ENCODE peak calls at places on chromosome 19, in ten cellular contexts. M is fibroblast of villous mesenchyme, I is A549, O is fibroblast of the aortic adventitia, N is GM23248, T is GM06990, Z is endothelial cell of umbilical vein, H is lower leg skin, J is ascending aorta, L is psoas muscle. A is an unnamed sample.

GRCh38 chr19:49553451-49554271 is 25.9 kb downstream of the RCN3 start:
- DNase-seq in T (no peak), H (no peak), I (no peak), N (peak), M (peak), J (no peak), L (no peak), Z (peak), O (peak), A (peak)

GRCh38 chr19:15448778-15449619 is 757 bp downstream of the WIZ start:
- DNase-seq in N (peak), O (peak), Z (peak), T (peak), I (peak), J (no peak), M (no peak), L (no peak), H (no peak), A (no peak)

GRCh38 chr19:19095691-19096090 is 31.9 kb downstream of the SLC25A42 start:
- DNase-seq in Z (no peak), I (no peak), N (no peak), H (no peak), J (no peak), M (no peak), T (no peak), O (no peak), L (no peak), A (no peak)

GRCh38 chr19:55579766-55580621 is 654 bp downstream of the ZNF579 start:
- DNase-seq in H (no peak), I (peak), L (no peak), N (peak), Z (peak), M (peak), O (peak), T (no peak), J (no peak), A (peak)

GRCh38 chr19:14434543-14435319 is 1.6 kb downstream of the PKN1 start:
- DNase-seq in M (peak), H (peak), I (peak), O (peak), L (peak), N (peak), T (no peak), J (peak), Z (peak), A (peak)

GRCh38 chr19:13056052-13056660 is 46.5 kb downstream of the LYL1 start:
- DNase-seq in T (no peak), H (peak), I (no peak), M (peak), L (no peak), N (peak), O (peak), Z (no peak), J (no peak), A (peak)

GRCh38 chr19:34171539-34171876 is 796 bp upstream of the LSM14A start:
- DNase-seq in I (no peak), N (peak), J (no peak), M (peak), T (no peak), O (peak), L (no peak), Z (no peak), H (no peak), A (peak)

GRCh38 chr19:42122691-42123607 is 9.3 kb downstream of the POU2F2 start:
- DNase-seq in O (no peak), T (peak), L (no peak), I (no peak), H (no peak), M (no peak), N (no peak), J (no peak), Z (no peak), A (no peak)

GRCh38 chr19:43658001-43658400 is 12.0 kb downstream of the PLAUR start:
- DNase-seq in N (no peak), J (no peak), H (no peak), O (no peak), Z (no peak), I (no peak), L (no peak), M (no peak), T (no peak), A (no peak)

GRCh38 chr19:8517551-8518442 is 3.8 kb upstream of the ZNF414 start:
- DNase-seq in I (no peak), Z (no peak), O (peak), M (peak), T (no peak), L (no peak), N (peak), H (no peak), J (no peak), A (peak)

GRCh38 chr19:10654610-10655456 is 687 bp downstream of the ILF3 start:
- DNase-seq in J (no peak), T (peak), H (peak), M (peak), L (no peak), O (peak), I (peak), N (peak), Z (peak), A (peak)

GRCh38 chr19:33665776-33666175 is 44.0 kb downstream of the CHST8 start:
- DNase-seq in L (no peak), I (no peak), T (no peak), J (no peak), Z (no peak), N (no peak), M (no peak), H (peak), O (no peak), A (no peak)

GRCh38 chr19:39445258-39446071 is at the start of gene SUPT5H:
- DNase-seq in I (peak), M (peak), T (peak), J (peak), O (peak), H (peak), Z (peak), N (peak), L (peak), A (peak)

GRCh38 chr19:11227201-11227886 is 12.1 kb upstream of the ANGPTL8 start:
- DNase-seq in T (no peak), J (no peak), L (no peak), Z (peak), I (peak), M (no peak), H (no peak), O (no peak), N (peak), A (no peak)

GRCh38 chr19:41845001-41845050 is at the start of gene DMRTC2:
- DNase-seq in H (no peak), J (no peak), T (no peak), Z (no peak), N (no peak), I (no peak), O (no peak), M (no peak), L (no peak), A (no peak)

GRCh38 chr19:14467391-14467790 is 7.8 kb downstream of the PTGER1 start:
- DNase-seq in N (no peak), J (no peak), O (no peak), I (no peak), Z (no peak), T (no peak), M (no peak), H (no peak), L (no peak), A (no peak)

GRCh38 chr19:10219678-10220077 is 11.5 kb downstream of the S1PR2 start:
- DNase-seq in T (peak), L (no peak), I (peak), O (peak), N (peak), H (no peak), M (peak), Z (no peak), J (no peak), A (peak)

GRCh38 chr19:29193116-29193515 is 19.8 kb downstream of the UQCRFS1 start:
- DNase-seq in M (no peak), Z (no peak), J (no peak), O (no peak), T (no peak), H (no peak), N (no peak), L (no peak), I (no peak), A (no peak)

GRCh38 chr19:43725468-43725867 is 9.6 kb downstream of the IRGC start:
- DNase-seq in J (no peak), T (no peak), O (no peak), N (no peak), I (no peak), L (no peak), M (no peak), H (no peak), Z (peak), A (no peak)

GRCh38 chr19:39679056-39679790 is 23.5 kb downstream of the LGALS16 start:
- DNase-seq in Z (no peak), O (peak), J (no peak), M (no peak), I (no peak), N (no peak), L (peak), H (no peak), T (peak), A (no peak)

GRCh38 chr19:48061401-48062344 is 17.8 kb upstream of the CABP5 start:
- DNase-seq in M (no peak), O (no peak), H (no peak), J (no peak), T (no peak), N (no peak), Z (no peak), I (no peak), L (no peak), A (no peak)
- H3K4me3 ChIP-seq in M (no peak), O (no peak), H (no peak), J (no peak), T (no peak), N (no peak), Z (no peak), I (no peak), L (no peak), A (no peak)

GRCh38 chr19:35478794-35479193 is 11.5 kb downstream of the KRTDAP start:
- DNase-seq in J (no peak), H (no peak), O (no peak), Z (no peak), I (no peak), N (no peak), T (no peak), L (no peak), M (no peak), A (no peak)
- H3K4me3 ChIP-seq in J (no peak), H (no peak), O (no peak), Z (no peak), I (no peak), N (no peak), T (no peak), L (no peak), M (no peak), A (no peak)

GRCh38 chr19:45646345-45646698 is 7.1 kb upstream of the EML2 start:
- DNase-seq in H (no peak), J (no peak), N (no peak), Z (peak), T (no peak), M (no peak), L (no peak), I (no peak), O (no peak), A (no peak)

GRCh38 chr19:45643024-45643926 is 4.1 kb upstream of the EML2 start:
- DNase-seq in I (peak), M (peak), L (peak), T (peak), Z (peak), N (peak), O (peak), J (peak), H (peak), A (peak)

GRCh38 chr19:45643927-45644771 is 5.0 kb upstream of the EML2 start:
- DNase-seq in T (no peak), Z (no peak), I (no peak), N (no peak), M (no peak), L (no peak), J (no peak), H (no peak), O (no peak), A (no peak)

GRCh38 chr19:45645631-45646344 is 6.6 kb upstream of the EML2 start:
- DNase-seq in M (peak), T (peak), I (peak), Z (peak), H (peak), N (peak), O (peak), J (peak), L (peak), A (peak)

GRCh38 chr19:45645068-45645630 is 6.0 kb upstream of the EML2 start:
- DNase-seq in O (no peak), Z (no peak), L (no peak), I (no peak), N (no peak), J (no peak), M (no peak), T (no peak), H (no peak), A (no peak)
- H3K4me3 ChIP-seq in O (peak), Z (peak), L (peak), I (peak), N (peak), J (peak), M (peak), T (peak), H (no peak), A (no peak)

GRCh38 chr19:18085702-18086457 is 854 bp downstream of the IL12RB1 start:
- DNase-seq in I (no peak), M (no peak), Z (no peak), T (no peak), H (no peak), N (no peak), J (no peak), L (no peak), O (no peak), A (no peak)
- H3K4me3 ChIP-seq in I (no peak), M (no peak), Z (no peak), T (peak), H (no peak), N (no peak), J (no peak), L (no peak), O (no peak), A (no peak)

GRCh38 chr19:17402982-17403855 is 2.2 kb downstream of the BST2 start:
- DNase-seq in O (no peak), J (no peak), N (peak), T (no peak), I (peak), L (peak), Z (peak), H (no peak), M (no peak), A (peak)
- H3K4me3 ChIP-seq in O (no peak), J (peak), N (no peak), T (peak), I (no peak), L (peak), Z (no peak), H (no peak), M (peak), A (no peak)

DNA sequence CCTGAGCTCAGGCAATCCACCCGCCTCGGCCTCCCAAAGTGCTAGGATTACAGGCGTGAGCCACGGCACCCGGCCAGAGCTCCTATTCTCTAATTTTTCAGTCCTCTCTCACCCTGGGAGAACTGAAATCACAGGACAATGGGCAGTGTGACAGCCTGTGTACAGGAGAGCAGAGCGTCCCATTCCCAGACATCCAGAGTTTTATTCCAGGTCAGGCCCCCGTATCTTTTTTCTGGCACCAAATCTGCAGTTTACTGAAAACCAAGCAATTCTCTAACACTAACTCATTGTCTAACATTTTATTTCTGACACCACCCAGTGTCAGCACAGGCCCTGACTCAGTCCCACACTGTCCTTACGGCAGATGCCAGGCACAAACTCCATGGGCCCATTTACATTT is 6.7 kb downstream of the ZNF708 start:
- DNase-seq in N (peak), L (no peak), M (peak), J (no peak), H (no peak), O (peak), I (no peak), T (no peak), Z (no peak), A (no peak)
- H3K4me3 ChIP-seq in N (peak), L (no peak), M (no peak), J (no peak), H (no peak), O (no peak), I (no peak), T (no peak), Z (no peak), A (peak)

GRCh38 chr19:6723738-6724137 is 3.3 kb upstream of the C3 start:
- DNase-seq in L (no peak), N (no peak), J (no peak), O (peak), M (no peak), H (no peak), Z (no peak), T (no peak), I (no peak), A (peak)
- H3K4me3 ChIP-seq in L (no peak), N (no peak), J (no peak), O (no peak), M (no peak), H (no peak), Z (no peak), T (no peak), I (no peak), A (no peak)